ENCODE peak calls at places on chromosomes 4 and X, in seven cellular contexts. U is HCT116, H is K562, Z is fibroblast of lung, R is esophagus squamous epithelium, A is Caco-2, Q is ovary. P is an unnamed sample. For H3K4me1 and H3K36me3, the result is how much of the 10 kb centered on the place peaks cover.

GRCh38 chr4:1410491-1411325 is 4.5 kb upstream of the NKX1-1 start:
- DNase-seq in U (no peak), R (no peak), A (peak), Z (peak), H (peak), Q (peak), P (no peak)

GRCh38 chrX:22097295-22097694 is 65.2 kb downstream of the PHEX start:
- DNase-seq in Z (peak), U (no peak), R (no peak), A (no peak), H (no peak), Q (no peak), P (no peak)

GRCh38 chr4:27350161-27350560 is 489.5 kb downstream of the STIM2 start:
- DNase-seq in Z (no peak), U (peak), R (no peak), Q (no peak), H (no peak), A (no peak), P (no peak)

GRCh38 chrX:51893931-51894696 is 691 bp downstream of the MAGED1 start:
- DNase-seq in U (no peak), R (no peak), H (no peak), Z (peak), Q (no peak), A (peak), P (no peak)

GRCh38 chr4:36476135-36476534 is 194.7 kb downstream of the DTHD1 start:
- DNase-seq in R (no peak), U (no peak), Q (no peak), Z (no peak), A (no peak), H (no peak), P (no peak)

GRCh38 chr4:36523182-36523581 is 241.8 kb downstream of the DTHD1 start:
- DNase-seq in Z (no peak), U (no peak), Q (no peak), A (no peak), H (no peak), R (no peak), P (no peak)

GRCh38 chr4:187006189-187006618 is 282.5 kb upstream of the FAT1 start:
- DNase-seq in A (no peak), U (no peak), Q (no peak), H (no peak), Z (peak), R (no peak), P (no peak)

GRCh38 chr4:105092768-105093167 is 53.9 kb upstream of the TET2 start:
- DNase-seq in R (no peak), Z (no peak), Q (no peak), U (no peak), A (no peak), H (no peak), P (no peak)

GRCh38 chrX:17590892-17591740 is 146.2 kb upstream of the SCML1 start:
- DNase-seq in A (peak), H (peak), U (peak), Z (peak), R (no peak), Q (peak), P (no peak)

GRCh38 chr4:80931645-80932215 is 98.8 kb upstream of the BMP3 start:
- DNase-seq in Q (peak), H (no peak), R (no peak), A (no peak), U (no peak), Z (no peak), P (no peak)

GRCh38 chrX:70826715-70827114 is 81.8 kb downstream of the TEX11 start:
- DNase-seq in A (no peak), Z (no peak), R (no peak), Q (no peak), H (no peak), U (no peak), P (no peak)

GRCh38 chrX:39946822-39947221 is 150.9 kb downstream of the BCOR start:
- DNase-seq in Z (peak), A (no peak), H (no peak), U (no peak), R (no peak), Q (no peak), P (no peak)

GRCh38 chr4:13240066-13240465 is 244.1 kb downstream of the RAB28 start:
- DNase-seq in U (no peak), Q (no peak), H (no peak), Z (no peak), A (no peak), R (no peak), P (no peak)

GRCh38 chr4:722181-722725 is 16.6 kb downstream of the PCGF3 start:
- DNase-seq in U (no peak), A (no peak), Q (no peak), R (no peak), H (no peak), Z (no peak), P (no peak)

GRCh38 chrX:28205126-28205525 is 223.9 kb upstream of the DCAF8L1 start:
- DNase-seq in H (no peak), U (no peak), R (no peak), Q (no peak), Z (peak), A (no peak), P (peak)

GRCh38 chr4:86939737-86940141 is 4.9 kb downstream of the AFF1 start:
- DNase-seq in Q (no peak), U (no peak), R (peak), A (no peak), Z (no peak), H (no peak), P (no peak)

GRCh38 chr4:94490437-94490836 is 38.7 kb downstream of the PDLIM5 start:
- DNase-seq in Q (no peak), R (no peak), Z (no peak), H (no peak), U (no peak), A (no peak), P (no peak)

GRCh38 chr4:94486372-94486801 is 34.6 kb downstream of the PDLIM5 start:
- DNase-seq in Q (no peak), A (no peak), R (no peak), H (no peak), U (no peak), Z (no peak), P (no peak)

GRCh38 chr4:94488667-94489066 is 36.9 kb downstream of the PDLIM5 start:
- DNase-seq in A (no peak), R (no peak), H (no peak), Q (no peak), U (no peak), Z (no peak), P (no peak)

GRCh38 chr4:94491322-94491721 is 39.6 kb downstream of the PDLIM5 start:
- DNase-seq in Z (peak), Q (no peak), A (no peak), H (no peak), R (no peak), U (no peak), P (no peak)

DNA sequence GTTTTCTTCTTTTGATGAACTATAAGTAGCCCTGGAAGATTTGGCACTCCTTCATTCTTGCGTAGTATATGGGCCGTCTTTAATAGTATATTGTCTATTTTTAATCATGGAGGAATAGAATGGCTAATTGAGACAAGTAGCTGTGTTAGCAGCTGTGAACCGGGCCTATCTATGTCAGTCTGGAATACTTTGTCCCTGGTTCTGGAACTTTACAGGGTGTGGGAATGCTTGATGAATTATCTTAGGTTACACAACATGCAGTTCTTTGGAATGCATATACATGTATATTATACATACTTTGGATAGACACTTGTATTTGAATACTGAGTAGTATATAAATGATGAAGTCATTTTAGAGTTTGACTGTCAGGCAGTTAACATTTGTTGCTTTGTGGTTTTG is 37.3 kb downstream of the PDLIM5 start:
- DNase-seq in A (no peak), U (no peak), H (no peak), R (no peak), Q (no peak), Z (no peak), P (no peak)
- H3K4me1 ChIP-seq in A (under half), U (half or more), H (under half), R (under half), Q (under half), Z (under half), P (under half)

DNA sequence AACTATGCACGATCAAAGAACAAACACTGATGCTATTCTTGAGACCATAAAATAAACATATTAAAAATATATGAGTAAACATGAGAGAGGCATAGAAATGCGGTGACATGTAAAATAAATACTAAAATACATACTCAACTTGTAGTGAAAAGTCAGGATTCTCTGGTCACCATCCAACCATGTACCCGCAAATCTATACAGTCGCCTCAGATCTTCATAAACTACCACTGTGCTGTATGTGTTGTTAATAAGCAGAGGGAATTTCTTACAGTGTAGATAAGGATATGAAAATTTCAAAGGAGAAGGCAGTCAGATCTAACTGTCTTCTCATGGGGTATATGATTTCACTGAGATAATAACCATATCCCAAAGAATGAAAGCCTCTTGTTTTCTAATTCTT is 67.8 kb upstream of the FAM47B start:
- DNase-seq in A (no peak), Z (no peak), R (no peak), Q (no peak), H (no peak), U (no peak), P (no peak)
- H3K4me3 ChIP-seq in A (no peak), Z (no peak), R (no peak), Q (no peak), H (no peak), U (no peak), P (no peak)

GRCh38 chr4:101864660-101865059 is 74.1 kb downstream of the BANK1 start:
- DNase-seq in R (no peak), Q (no peak), Z (no peak), A (peak), H (no peak), U (no peak), P (no peak)
- H3K36me3 ChIP-seq in R (under half), Q (under half), Z (under half), A (under half), H (under half), U (under half), P (under half)

DNA sequence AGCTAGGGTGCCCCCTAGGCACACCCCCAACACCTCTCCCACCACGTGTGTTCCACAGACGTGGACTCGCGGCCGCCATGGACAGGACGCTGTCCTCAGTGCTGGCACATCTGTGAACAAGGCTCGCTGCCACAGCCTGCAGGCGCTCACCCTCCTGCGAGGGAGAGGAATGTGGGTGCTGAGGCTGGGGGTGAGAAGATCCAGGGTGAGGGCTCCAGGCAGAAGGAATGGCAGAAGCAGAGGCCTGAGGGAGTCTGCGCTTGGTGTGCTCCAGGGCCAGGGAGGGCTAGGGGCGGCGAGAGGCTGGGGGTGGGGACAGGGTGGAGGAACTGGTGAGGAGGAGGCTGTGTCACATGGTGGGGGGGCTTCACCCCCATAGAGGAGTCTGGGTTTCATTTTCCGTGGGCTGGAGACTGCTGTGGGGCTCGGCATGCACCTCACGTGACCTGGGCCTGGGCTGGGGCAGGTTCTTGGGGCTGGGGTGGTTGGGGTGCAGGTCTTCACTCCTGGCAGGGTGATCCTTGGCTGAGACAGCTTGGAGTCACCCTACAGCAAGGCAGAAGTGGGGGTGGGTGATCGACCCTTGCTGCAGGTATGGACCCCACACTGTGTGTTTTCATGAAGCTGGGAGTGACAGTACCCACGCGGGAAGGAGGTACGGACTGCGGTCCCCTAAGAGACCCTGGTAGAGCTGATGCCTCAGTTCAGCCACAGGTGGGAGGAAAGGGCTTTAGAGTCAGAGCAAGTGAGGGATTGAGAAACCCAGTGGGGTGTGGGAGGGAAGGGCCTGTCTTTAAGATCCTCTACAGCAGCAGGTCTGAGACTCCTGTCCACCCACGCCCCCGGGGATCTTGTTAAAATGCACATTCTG is 103.7 kb downstream of the PSAPL1 start:
- DNase-seq in U (no peak), A (no peak), H (no peak), Z (no peak), R (no peak), Q (peak), P (no peak)
- H3K4me1 ChIP-seq in U (under half), A (under half), H (under half), Z (under half), R (under half), Q (under half), P (under half)

GRCh38 chr4:158209825-158210807 is at the start of gene TMEM144:
- DNase-seq in U (peak), R (peak), H (peak), Z (peak), A (peak), Q (peak), P (peak)
- H3K4me3 ChIP-seq in U (peak), R (peak), H (peak), Z (peak), A (peak), Q (peak), P (peak)

DNA sequence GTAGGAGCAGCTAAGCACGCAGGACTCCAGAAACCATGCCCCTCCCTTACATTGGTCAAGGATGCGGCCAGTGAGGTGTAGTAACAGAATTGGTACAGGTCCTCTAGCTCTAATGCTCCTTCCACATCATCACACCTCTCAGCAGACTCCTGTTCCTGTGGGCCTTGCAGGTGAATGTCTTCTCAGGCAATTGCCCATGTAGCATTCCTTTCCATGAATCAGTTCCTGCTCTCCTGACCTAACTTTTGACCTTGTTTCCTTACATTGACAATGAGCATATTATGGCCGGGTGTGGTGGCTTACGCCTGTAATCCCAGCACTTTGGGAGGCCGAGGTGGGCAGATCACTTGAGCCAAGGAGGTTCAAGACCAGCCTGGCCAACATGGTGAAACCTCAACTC is 31.3 kb downstream of the MAP7D3 start:
- DNase-seq in U (no peak), Q (no peak), Z (no peak), R (no peak), A (no peak), H (no peak), P (no peak)
- H3K36me3 ChIP-seq in U (under half), Q (under half), Z (under half), R (under half), A (under half), H (half or more), P (under half)

GRCh38 chr4:185712350-185713024 is 99.5 kb downstream of the SORBS2 start:
- DNase-seq in U (no peak), R (no peak), A (peak), Z (no peak), Q (no peak), H (no peak), P (no peak)

GRCh38 chr4:185709802-185710486 is 102.0 kb downstream of the SORBS2 start:
- DNase-seq in Z (peak), U (no peak), R (no peak), Q (no peak), H (no peak), A (no peak), P (no peak)

GRCh38 chr4:185710487-185710995 is 101.5 kb downstream of the SORBS2 start:
- DNase-seq in Q (no peak), U (no peak), H (no peak), R (no peak), Z (no peak), A (no peak), P (no peak)

GRCh38 chr4:185713272-185713671 is 98.7 kb downstream of the SORBS2 start:
- DNase-seq in H (no peak), A (peak), Z (peak), R (no peak), Q (no peak), U (no peak), P (no peak)

DNA sequence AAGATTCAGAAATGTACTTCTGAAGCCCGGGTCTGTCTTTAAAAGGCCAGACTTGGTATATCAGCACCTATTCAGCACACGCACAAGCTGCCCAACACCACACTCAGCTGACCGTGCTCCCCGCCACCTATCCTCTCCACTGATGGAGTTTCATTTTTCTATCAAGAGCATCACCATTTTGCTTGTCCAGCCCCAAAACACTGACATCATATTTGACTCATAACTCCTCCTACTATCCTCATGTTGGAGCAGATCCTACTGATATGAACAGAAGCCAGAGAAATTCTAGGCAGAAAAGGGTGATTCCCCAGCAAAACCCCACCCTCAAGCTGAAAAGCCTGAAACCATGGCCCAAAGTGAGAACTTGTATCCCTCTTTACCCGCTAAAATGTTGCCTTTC is 100.2 kb downstream of the SORBS2 start:
- DNase-seq in Q (no peak), H (no peak), A (no peak), Z (no peak), U (no peak), R (no peak), P (no peak)
- H3K4me1 ChIP-seq in Q (under half), H (under half), A (under half), Z (under half), U (under half), R (under half), P (under half)

P was measured in mucosa of descending colon.